ENCODE peak calls at places on chromosomes 12 and 14, in seven cellular contexts. M, D, K, B, V, E and Z are unnamed samples. For H3K4me1 and H3K27me3, the result is how much of the 10 kb centered on the place peaks cover.

GRCh38 chr14:54467280-54467679 is 21.5 kb downstream of the GMFB start:
- DNase-seq in M (no peak), D (no peak), K (no peak), B (no peak), V (no peak), E (no peak), Z (no peak)

GRCh38 chr14:105187935-105188524 is 6.9 kb upstream of the NUDT14 start:
- DNase-seq in M (no peak), D (no peak), K (no peak), B (no peak), V (no peak), E (no peak), Z (no peak)

GRCh38 chr12:67562513-67563287 is 85.8 kb upstream of the DYRK2 start:
- DNase-seq in M (no peak), D (peak), K (no peak), B (no peak), V (no peak), E (no peak), Z (no peak)

GRCh38 chr14:58677996-58678395 is 40.2 kb downstream of the DACT1 start:
- DNase-seq in M (no peak), D (no peak), K (no peak), B (no peak), V (no peak), E (no peak), Z (no peak)

GRCh38 chr12:52748578-52748977 is 28.6 kb downstream of the KRT76 start:
- DNase-seq in M (no peak), D (no peak), K (no peak), B (no peak), V (no peak), E (no peak), Z (no peak)

GRCh38 chr12:52920937-52921336 is 16.1 kb upstream of the KRT8 start:
- DNase-seq in M (no peak), D (no peak), K (peak), B (peak), V (no peak), E (no peak), Z (no peak)

GRCh38 chr12:122851820-122852219 is 16.6 kb downstream of the HIP1R start:
- DNase-seq in M (no peak), D (no peak), K (no peak), B (no peak), V (no peak), E (no peak), Z (no peak)

GRCh38 chr12:30805959-30806358 is 51.2 kb upstream of the CAPRIN2 start:
- DNase-seq in M (no peak), D (no peak), K (no peak), B (no peak), V (no peak), E (no peak), Z (no peak)

GRCh38 chr14:68027276-68027675 is 207.7 kb downstream of the RAD51B start:
- DNase-seq in M (no peak), D (no peak), K (no peak), B (no peak), V (no peak), E (no peak), Z (no peak)

GRCh38 chr12:1800646-1801284 is 19.6 kb upstream of the LRTM2 start:
- DNase-seq in M (peak), D (no peak), K (peak), B (peak), V (no peak), E (no peak), Z (no peak)

GRCh38 chr14:25833341-25834121 is 764.3 kb downstream of the NOVA1 start:
- DNase-seq in M (peak), D (no peak), K (peak), B (peak), V (peak), E (no peak), Z (no peak)

GRCh38 chr14:100715332-100715731 is 11.4 kb upstream of the DLK1 start:
- DNase-seq in M (no peak), D (no peak), K (no peak), B (no peak), V (no peak), E (no peak), Z (no peak)
- H3K4me1 ChIP-seq in M (under half), D (under half), K (under half), B (under half), V (under half), E (under half), Z (under half)

GRCh38 chr12:125417446-125417845 is 352.2 kb downstream of the AACS start:
- DNase-seq in M (no peak), D (no peak), K (no peak), B (no peak), V (no peak), E (no peak), Z (no peak)
- H3K27ac ChIP-seq in M (no peak), D (no peak), K (no peak), B (no peak), V (no peak), E (no peak), Z (no peak)

DNA sequence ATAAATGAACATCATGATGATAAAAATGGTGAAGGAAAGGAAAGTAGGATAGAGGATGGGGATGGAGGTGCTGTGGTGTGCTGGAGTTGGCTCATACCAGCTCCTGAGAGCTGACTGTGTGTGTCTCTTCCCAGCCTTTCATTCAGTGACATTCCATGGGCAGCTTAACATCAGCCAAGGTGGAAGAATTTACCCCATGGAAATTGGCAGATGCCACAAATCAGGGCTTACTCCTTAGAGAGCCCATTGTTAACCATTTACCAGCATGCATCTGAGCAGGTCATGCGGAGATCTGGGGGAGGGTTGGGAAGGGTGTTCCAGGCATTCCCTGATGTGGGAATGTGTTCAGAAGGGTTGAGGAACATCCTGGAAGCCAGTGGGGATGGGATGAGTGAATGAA is 164.7 kb upstream of the MYL2 start:
- DNase-seq in M (no peak), D (no peak), K (no peak), B (no peak), V (no peak), E (no peak), Z (no peak)
- H3K27me3 ChIP-seq in M (under half), D (under half), K (under half), B (under half), V (under half), E (under half), Z (under half)

GRCh38 chr14:64717870-64718269 is 13.6 kb downstream of the PLEKHG3 start:
- DNase-seq in M (no peak), D (peak), K (no peak), B (peak), V (no peak), E (peak), Z (no peak)
- H3K4me1 ChIP-seq in M (under half), D (half or more), K (under half), B (under half), V (under half), E (under half), Z (half or more)

GRCh38 chr12:3647504-3647903 is 105.4 kb downstream of the CRACR2A start:
- DNase-seq in M (no peak), D (no peak), K (no peak), B (no peak), V (no peak), E (no peak), Z (no peak)
- H3K27ac ChIP-seq in M (no peak), D (no peak), K (no peak), B (no peak), V (no peak), E (no peak), Z (no peak)

GRCh38 chr12:78118486-78118885 is 287.8 kb downstream of the NAV3 start:
- DNase-seq in M (no peak), D (no peak), K (no peak), B (no peak), V (no peak), E (no peak), Z (no peak)

GRCh38 chr12:78118036-78118435 is 287.3 kb downstream of the NAV3 start:
- DNase-seq in M (peak), D (no peak), K (peak), B (peak), V (no peak), E (no peak), Z (no peak)

GRCh38 chr12:78119351-78119918 is 288.7 kb downstream of the NAV3 start:
- DNase-seq in M (no peak), D (no peak), K (no peak), B (no peak), V (no peak), E (no peak), Z (no peak)

GRCh38 chr12:78120866-78121590 is 290.3 kb downstream of the NAV3 start:
- DNase-seq in M (no peak), D (no peak), K (no peak), B (no peak), V (peak), E (no peak), Z (no peak)

GRCh38 chr12:78115889-78116288 is 285.2 kb downstream of the NAV3 start:
- DNase-seq in M (no peak), D (no peak), K (no peak), B (no peak), V (no peak), E (no peak), Z (no peak)
- H3K27me3 ChIP-seq in M (under half), D (under half), K (under half), B (under half), V (under half), E (under half), Z (under half)

DNA sequence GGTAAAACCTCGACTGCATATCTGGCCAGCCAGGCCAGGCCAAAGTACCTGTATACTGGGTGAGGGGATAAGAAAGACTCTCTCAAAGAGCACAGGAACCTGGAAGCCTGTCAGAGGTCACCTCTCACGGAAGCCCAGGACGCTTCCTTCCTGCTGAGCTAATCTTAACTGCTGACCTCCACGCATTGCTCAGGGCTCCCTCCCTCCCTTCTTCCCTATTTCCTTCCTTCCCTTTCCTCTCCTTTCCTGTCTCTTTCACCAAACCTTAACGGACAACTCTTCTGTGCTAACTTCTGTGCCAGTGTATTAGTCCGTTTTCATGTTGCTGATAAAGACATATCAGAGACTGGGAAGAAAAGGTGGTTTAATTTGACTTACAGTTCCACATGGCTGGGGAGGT is 14.8 kb upstream of the RNASE10 start:
- DNase-seq in M (no peak), D (no peak), K (no peak), B (no peak), V (no peak), E (no peak), Z (no peak)
- H3K4me1 ChIP-seq in M (under half), D (under half), K (under half), B (under half), V (under half), E (under half), Z (under half)

DNA sequence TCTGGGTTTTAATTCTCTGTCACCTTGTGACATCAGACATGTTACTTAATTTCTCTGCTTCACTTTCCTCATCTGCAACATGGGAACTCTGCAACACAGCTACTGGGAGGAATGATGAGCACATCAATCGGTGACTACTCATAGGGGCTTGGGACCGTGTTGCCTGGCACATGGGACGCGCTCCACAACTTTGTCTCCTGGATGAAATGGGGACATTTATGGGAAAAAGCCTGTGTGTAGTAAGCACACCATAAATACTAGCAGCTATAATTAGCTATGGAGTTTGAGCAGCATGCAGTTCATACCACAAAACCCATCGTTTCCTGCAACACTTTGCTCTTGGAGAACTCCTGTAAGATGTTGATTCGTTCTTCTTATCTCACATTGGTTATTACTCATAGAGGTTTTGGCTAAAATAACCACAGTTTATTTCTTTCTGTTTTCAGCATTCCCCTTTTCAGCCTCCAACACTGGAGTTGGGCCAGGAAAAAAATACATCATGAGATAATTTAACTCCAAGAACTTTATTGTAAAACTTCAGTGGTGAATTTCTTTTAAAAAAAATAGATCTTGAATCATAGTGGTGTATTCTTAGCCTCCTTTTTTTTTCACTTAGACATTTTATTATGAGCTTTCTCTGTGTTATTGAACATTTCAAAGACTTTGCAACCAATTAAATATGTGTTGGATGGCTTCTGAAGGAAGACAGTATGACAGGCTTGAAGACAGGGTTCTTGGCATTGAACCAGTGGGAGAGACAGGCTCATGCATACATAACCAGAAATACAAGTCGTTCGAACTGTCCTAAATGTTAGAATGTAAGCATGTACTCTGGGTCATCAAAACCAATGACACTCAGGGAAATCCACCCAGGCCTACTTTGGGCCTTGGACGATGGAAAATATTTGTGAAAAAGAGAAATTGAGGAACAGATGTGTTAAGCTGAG is 72.7 kb downstream of the RIN3 start:
- DNase-seq in M (no peak), D (no peak), K (no peak), B (no peak), V (peak), E (no peak), Z (no peak)
- H3K27ac ChIP-seq in M (no peak), D (no peak), K (no peak), B (no peak), V (peak), E (peak), Z (peak)